ENCODE peak calls at places on chromosomes 7 and 10, in six cellular contexts. F is CD8-positive, alpha-beta memory T cell; O is right cardiac atrium; H is fibroblast of lung; P is iPS DF 6.9; C is heart left ventricle. Z is an unnamed sample. For H3K4me1, the result is how much of the 10 kb centered on the place peaks cover.

GRCh38 chr7:27116962-27117686 is 13.4 kb downstream of the HOXA4 start:
- DNase-seq in P (no peak), H (no peak), C (no peak), O (no peak), F (no peak), Z (peak)

GRCh38 chr7:7830122-7830878 is 111.9 kb upstream of the RPA3 start:
- DNase-seq in H (no peak), F (no peak), P (no peak), O (no peak), C (no peak), Z (no peak)

GRCh38 chr7:147406521-147407115 is 1183.9 kb upstream of the C7orf33 start:
- DNase-seq in F (no peak), H (peak), C (no peak), O (no peak), P (no peak), Z (no peak)

GRCh38 chr10:57696641-57697040 is 571.1 kb downstream of the IPMK start:
- DNase-seq in F (no peak), O (no peak), C (no peak), P (no peak), H (peak), Z (no peak)

GRCh38 chr7:158638001-158638400 is 50.4 kb upstream of the PTPRN2 start:
- DNase-seq in C (no peak), P (no peak), F (no peak), H (no peak), O (no peak), Z (no peak)

GRCh38 chr10:91049961-91050360 is 129.1 kb upstream of the ANKRD1 start:
- DNase-seq in H (no peak), F (no peak), C (no peak), P (no peak), O (no peak), Z (no peak)

GRCh38 chr10:35639021-35639521 is 3.0 kb downstream of the FZD8 start:
- DNase-seq in P (no peak), F (no peak), H (no peak), O (peak), C (no peak), Z (no peak)

GRCh38 chr7:1979591-1980560 is 252.9 kb downstream of the MAD1L1 start:
- DNase-seq in H (no peak), C (peak), P (no peak), O (peak), F (peak), Z (no peak)

GRCh38 chr10:58384536-58384998 is 643 bp upstream of the TFAM start:
- DNase-seq in C (no peak), O (no peak), P (no peak), H (no peak), F (no peak), Z (no peak)

GRCh38 chr10:75693453-75693852 is 262.0 kb downstream of the LRMDA start:
- DNase-seq in C (no peak), H (no peak), P (no peak), F (no peak), O (no peak), Z (no peak)

GRCh38 chr10:71971311-71971731 is 7.1 kb downstream of the CHST3 start:
- DNase-seq in F (no peak), O (no peak), H (no peak), P (no peak), C (no peak), Z (no peak)
- H3K4me3 ChIP-seq in F (no peak), O (no peak), H (no peak), P (no peak), C (no peak), Z (no peak)

DNA sequence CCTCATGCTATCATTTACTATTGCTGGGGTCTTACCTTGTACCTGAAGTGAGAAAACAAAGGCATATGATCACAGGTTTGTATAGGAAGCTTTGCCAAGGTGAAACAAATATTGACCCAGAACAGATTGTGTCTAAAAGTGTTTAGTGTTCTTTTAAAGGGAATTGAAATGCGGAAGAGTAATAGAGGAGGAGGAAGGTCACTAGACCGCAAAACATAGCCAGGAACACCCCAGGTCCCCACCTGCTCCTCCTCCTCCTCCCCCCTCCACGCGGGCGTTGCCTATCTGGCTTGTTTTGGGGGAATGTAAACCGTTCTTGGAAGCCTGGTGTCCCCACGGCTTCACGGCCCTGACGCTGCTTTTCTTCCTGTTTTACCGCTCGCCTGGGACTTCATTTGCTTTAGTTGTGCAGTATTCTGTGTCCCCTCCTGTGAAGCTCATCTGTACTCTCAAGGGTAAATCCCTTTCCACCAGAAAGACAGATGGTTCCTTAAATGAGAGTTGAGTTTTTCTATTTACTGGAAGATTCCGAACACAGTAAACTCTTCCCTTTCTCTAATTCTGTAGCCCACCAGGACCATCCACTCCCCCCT is 80.9 kb upstream of the PFKP start:
- DNase-seq in F (no peak), O (no peak), H (no peak), P (no peak), C (no peak), Z (no peak)
- H3K27ac ChIP-seq in F (no peak), O (no peak), H (no peak), P (no peak), C (no peak), Z (no peak)

DNA sequence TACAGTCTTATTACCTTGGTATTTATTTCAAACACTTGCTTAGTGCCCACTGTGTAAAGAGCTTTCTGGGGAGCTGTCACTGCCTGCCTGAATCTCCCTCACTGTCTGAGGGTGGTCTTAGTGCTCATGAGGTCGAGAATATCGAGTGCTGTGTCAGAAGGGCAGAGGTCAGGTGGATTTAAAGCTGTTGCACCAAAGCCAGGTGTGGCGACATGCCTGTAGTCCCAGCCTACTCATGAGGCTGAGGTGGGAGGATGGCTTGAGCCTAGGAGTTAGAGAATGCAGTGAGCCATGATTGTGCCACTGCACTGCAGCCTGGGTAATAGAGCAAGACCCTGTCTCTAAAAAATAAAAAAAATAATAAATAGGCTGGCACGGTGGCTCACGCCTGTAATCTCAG is 20.9 kb downstream of the CCM2 start:
- DNase-seq in F (no peak), O (no peak), H (no peak), P (no peak), C (no peak), Z (no peak)
- H3K4me1 ChIP-seq in F (under half), O (under half), H (under half), P (under half), C (under half), Z (under half)

DNA sequence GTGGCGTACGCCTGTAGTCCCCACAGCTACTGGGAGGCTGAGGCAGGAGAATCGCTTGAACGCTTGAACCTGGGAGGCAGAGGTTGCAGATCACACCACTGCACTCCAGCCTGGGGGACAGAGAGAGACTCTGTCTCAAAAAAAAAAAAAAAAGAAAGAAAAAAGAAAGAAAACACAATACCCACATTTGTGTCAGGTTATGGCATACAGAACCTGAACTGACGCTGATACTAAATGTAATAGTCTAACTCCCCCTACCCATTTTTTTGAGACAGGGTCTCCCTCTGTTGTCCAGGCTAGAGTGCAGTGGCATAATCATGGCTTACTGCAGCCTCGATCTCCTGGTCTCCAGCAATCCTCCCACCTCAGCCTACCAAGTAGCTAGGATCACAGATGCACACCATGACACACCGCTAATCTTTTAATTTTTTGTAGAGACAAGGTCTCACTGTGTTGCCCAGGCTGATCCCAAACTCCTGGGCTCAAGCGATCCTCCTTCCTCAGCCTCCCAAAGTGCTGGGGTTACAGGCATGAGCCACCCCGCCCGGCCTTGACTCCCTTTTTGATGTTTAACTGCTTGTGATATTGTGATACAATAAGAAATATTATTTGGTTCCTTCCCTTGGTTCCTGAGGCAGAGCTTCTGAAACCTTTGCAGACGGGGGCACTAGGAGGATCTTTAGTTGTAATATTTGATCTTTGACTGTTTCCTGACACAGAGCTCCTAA is 6.5 kb upstream of the MMD2 start:
- DNase-seq in H (no peak), O (no peak), P (no peak), F (no peak), C (no peak), Z (no peak)
- H3K4me3 ChIP-seq in H (no peak), O (no peak), P (no peak), F (no peak), C (no peak), Z (no peak)

DNA sequence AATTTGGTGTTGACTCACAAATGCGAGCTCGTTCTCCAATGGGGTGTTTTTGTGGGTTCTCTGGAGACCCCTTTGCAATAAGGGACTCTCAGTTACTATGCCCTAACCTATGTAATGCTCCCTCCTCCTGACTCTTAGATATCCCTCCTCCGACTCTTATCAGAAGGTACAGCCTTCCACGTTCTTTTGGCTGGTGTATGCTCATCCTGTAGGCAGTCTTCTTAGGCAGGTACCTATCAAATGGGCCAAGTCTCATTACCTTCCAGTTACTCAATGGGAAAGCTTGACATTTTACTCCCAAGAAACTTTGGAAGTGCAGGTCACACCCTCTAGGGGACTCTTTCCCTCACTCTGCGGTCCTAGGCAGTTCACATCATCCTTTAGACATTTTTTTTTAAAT is 32.6 kb downstream of the SLC26A5 start:
- DNase-seq in C (no peak), H (no peak), F (no peak), P (no peak), O (no peak), Z (no peak)
- H3K27ac ChIP-seq in C (no peak), H (no peak), F (no peak), P (no peak), O (no peak), Z (no peak)

GRCh38 chr7:100946111-100946510 is 3.2 kb upstream of the MUC3A start:
- DNase-seq in H (no peak), O (no peak), F (no peak), P (no peak), C (no peak), Z (no peak)
- H3K4me1 ChIP-seq in H (under half), O (under half), F (under half), P (under half), C (under half), Z (under half)

GRCh38 chr10:117539271-117539876 is 3.2 kb upstream of the EMX2 start:
- DNase-seq in C (no peak), P (no peak), F (no peak), O (no peak), H (no peak), Z (no peak)

GRCh38 chr10:117536359-117536861 is 6.1 kb upstream of the EMX2 start:
- DNase-seq in P (no peak), C (no peak), H (no peak), F (no peak), O (peak), Z (no peak)

GRCh38 chr10:117537436-117537903 is 5.1 kb upstream of the EMX2 start:
- DNase-seq in F (no peak), C (no peak), O (peak), H (peak), P (no peak), Z (no peak)

GRCh38 chr10:117536862-117537435 is 5.6 kb upstream of the EMX2 start:
- DNase-seq in C (no peak), H (no peak), F (no peak), P (no peak), O (peak), Z (no peak)

GRCh38 chr10:117537904-117538524 is 4.5 kb upstream of the EMX2 start:
- DNase-seq in H (no peak), O (no peak), C (no peak), F (no peak), P (no peak), Z (no peak)
- H3K4me3 ChIP-seq in H (no peak), O (peak), C (peak), F (no peak), P (peak), Z (peak)

DNA sequence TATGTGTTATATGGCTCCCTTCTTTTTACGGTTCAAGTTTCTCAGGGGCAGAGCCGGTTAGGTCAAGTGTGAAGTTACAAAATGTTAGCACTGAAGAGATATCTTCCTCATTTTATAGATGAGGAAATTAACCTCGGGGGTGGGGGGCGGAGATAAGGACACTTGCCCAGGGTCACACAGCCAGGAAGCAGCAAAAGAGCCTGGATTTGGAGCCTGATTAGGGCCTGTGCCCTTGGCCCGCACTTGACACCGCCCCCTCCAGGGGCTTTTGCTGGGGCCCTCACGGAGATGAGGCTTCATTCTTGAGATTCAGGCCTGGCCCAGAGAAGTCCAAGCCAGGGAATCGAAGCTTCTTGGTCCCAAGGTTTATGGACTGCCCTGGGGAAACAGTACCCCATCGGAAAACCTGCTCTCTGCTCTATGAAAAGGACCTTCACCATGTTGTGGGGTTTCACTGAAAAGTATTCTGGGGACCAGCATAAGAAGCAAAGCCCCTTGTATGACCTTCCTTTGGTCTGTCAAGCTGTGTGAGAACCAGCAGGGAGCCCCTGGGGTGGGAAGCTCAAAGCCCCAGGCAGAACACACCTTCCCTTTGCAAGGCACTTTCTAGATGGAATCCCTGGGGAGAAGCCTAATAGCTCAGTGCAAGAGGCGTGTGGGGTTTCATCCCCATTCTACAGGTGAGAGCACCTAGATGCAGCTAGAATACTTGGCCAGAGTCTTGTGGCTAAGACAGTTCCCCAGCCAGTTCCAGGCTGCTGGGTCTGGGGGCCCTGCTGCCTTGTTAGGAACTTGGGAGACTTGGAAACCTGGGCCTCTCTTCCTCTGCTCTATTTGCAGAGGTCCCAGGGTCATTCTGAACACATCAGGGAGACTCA is 21.9 kb downstream of the UNC5B start:
- DNase-seq in F (no peak), H (no peak), O (peak), C (peak), P (no peak), Z (no peak)
- H3K27ac ChIP-seq in F (no peak), H (no peak), O (peak), C (peak), P (no peak), Z (no peak)

GRCh38 chr7:22718200-22718711 is 8.7 kb upstream of the IL6 start:
- DNase-seq in P (no peak), O (peak), C (no peak), H (peak), F (no peak), Z (no peak)
- H3K4me1 ChIP-seq in P (under half), O (under half), C (under half), H (under half), F (under half), Z (under half)